ENCODE peak calls at places on chromosomes 5 and 9, in ten cellular contexts. E is H1, H is thoracic aorta, W is aorta, J is DND-41, R is tibial nerve, B is upper lobe of right lung, P is pancreas, M is A549, C is stomach. A is an unnamed sample. For H3K4me1, the result is how much of the 10 kb centered on the place peaks cover.

GRCh38 chr9:14433841-14434511 is 120.0 kb upstream of the NFIB start:
- DNase-seq in E (no peak), H (no peak), W (no peak), J (no peak), R (no peak), B (no peak), P (no peak), M (peak), C (no peak), A (no peak)

GRCh38 chr9:110123364-110124095 is 84.4 kb downstream of the C9orf152 start:
- DNase-seq in E (no peak), H (no peak), W (no peak), J (no peak), R (no peak), B (no peak), P (no peak), M (no peak), C (no peak), A (no peak)

GRCh38 chr9:109889456-109889855 is 109.5 kb downstream of the PALM2AKAP2 start:
- DNase-seq in E (no peak), H (no peak), W (no peak), J (no peak), R (no peak), B (no peak), P (no peak), M (no peak), C (no peak), A (no peak)

GRCh38 chr5:176916337-176916736 is 17.2 kb upstream of the HK3 start:
- DNase-seq in E (no peak), H (no peak), W (no peak), J (no peak), R (no peak), B (no peak), P (no peak), M (no peak), C (no peak), A (no peak)

GRCh38 chr9:82810902-82811301 is 252.0 kb downstream of the RASEF start:
- DNase-seq in E (no peak), H (no peak), W (no peak), J (no peak), R (no peak), B (no peak), P (no peak), M (no peak), C (no peak), A (no peak)

GRCh38 chr9:120768870-120769269 is 24.3 kb downstream of the FBXW2 start:
- DNase-seq in E (no peak), H (no peak), W (no peak), J (no peak), R (no peak), B (no peak), P (no peak), M (no peak), C (no peak), A (no peak)

GRCh38 chr5:26700759-26701384 is 337.5 kb downstream of the CDH9 start:
- DNase-seq in E (peak), H (no peak), W (no peak), J (peak), R (no peak), B (no peak), P (no peak), M (peak), C (no peak), A (no peak)

GRCh38 chr9:33687779-33688178 is 107.6 kb upstream of the PRSS3 start:
- DNase-seq in E (no peak), H (no peak), W (no peak), J (no peak), R (no peak), B (no peak), P (no peak), M (no peak), C (no peak), A (no peak)

GRCh38 chr5:2240118-2240904 is 357.6 kb upstream of the IRX4 start:
- DNase-seq in E (no peak), H (no peak), W (no peak), J (no peak), R (no peak), B (no peak), P (no peak), M (no peak), C (no peak), A (no peak)

GRCh38 chr9:4420351-4420750 is 69.9 kb upstream of the SLC1A1 start:
- DNase-seq in E (no peak), H (no peak), W (no peak), J (no peak), R (no peak), B (no peak), P (no peak), M (no peak), C (no peak), A (no peak)

GRCh38 chr5:86806206-86806605 is 188.5 kb downstream of the COX7C start:
- DNase-seq in E (no peak), H (no peak), W (no peak), J (no peak), R (no peak), B (no peak), P (no peak), M (no peak), C (no peak), A (no peak)

GRCh38 chr9:135962696-135963307 is 1.6 kb upstream of the UBAC1 start:
- DNase-seq in E (no peak), H (no peak), W (no peak), J (no peak), R (no peak), B (no peak), P (no peak), M (no peak), C (no peak), A (no peak)

GRCh38 chr5:111224561-111224989 is 391 bp downstream of the CAMK4 start:
- DNase-seq in E (no peak), H (no peak), W (no peak), J (peak), R (no peak), B (peak), P (no peak), M (no peak), C (no peak), A (no peak)

GRCh38 chr5:102986074-102986473 is 133.9 kb downstream of the GIN1 start:
- DNase-seq in E (no peak), H (no peak), W (no peak), J (no peak), R (no peak), B (no peak), P (no peak), M (no peak), C (no peak), A (no peak)

GRCh38 chr9:110975969-110976368 is 62.3 kb downstream of the LPAR1 start:
- DNase-seq in E (no peak), H (no peak), W (no peak), J (no peak), R (no peak), B (no peak), P (no peak), M (no peak), C (no peak), A (no peak)

GRCh38 chr5:6731465-6732237 is 18.4 kb downstream of the TENT4A start:
- DNase-seq in E (no peak), H (no peak), W (no peak), J (no peak), R (no peak), B (peak), P (peak), M (no peak), C (no peak), A (no peak)

GRCh38 chr5:35233121-35233520 is 2.8 kb upstream of the PRLR start:
- DNase-seq in E (no peak), H (no peak), W (no peak), J (no peak), R (no peak), B (no peak), P (no peak), M (no peak), C (no peak), A (no peak)

GRCh38 chr5:96745844-96746531 is 61.8 kb downstream of the ERAP1 start:
- DNase-seq in E (no peak), H (no peak), W (no peak), J (no peak), R (no peak), B (no peak), P (no peak), M (no peak), C (no peak), A (no peak)

GRCh38 chr5:135092476-135092875 is 58.4 kb upstream of the PITX1 start:
- DNase-seq in E (no peak), H (no peak), W (no peak), J (no peak), R (no peak), B (peak), P (peak), M (no peak), C (no peak), A (no peak)

GRCh38 chr5:132103380-132103951 is 29.9 kb downstream of the CSF2 start:
- DNase-seq in E (no peak), H (peak), W (peak), J (peak), R (peak), B (peak), P (peak), M (peak), C (peak), A (peak)

GRCh38 chr5:175857986-175858385 is 13.4 kb upstream of the CPLX2 start:
- DNase-seq in E (no peak), H (no peak), W (no peak), J (no peak), R (no peak), B (no peak), P (no peak), M (no peak), C (no peak), A (no peak)

GRCh38 chr9:86128235-86128822 is 29.0 kb upstream of the GOLM1 start:
- DNase-seq in E (no peak), H (no peak), W (no peak), J (no peak), R (no peak), B (no peak), P (no peak), M (no peak), C (no peak), A (no peak)

GRCh38 chr9:86122309-86122708 is 23.0 kb upstream of the GOLM1 start:
- DNase-seq in E (no peak), H (no peak), W (no peak), J (no peak), R (no peak), B (no peak), P (no peak), M (peak), C (no peak), A (no peak)

GRCh38 chr9:86126998-86127972 is 27.9 kb upstream of the GOLM1 start:
- DNase-seq in E (peak), H (no peak), W (peak), J (no peak), R (peak), B (peak), P (peak), M (peak), C (peak), A (peak)
- H3K27ac ChIP-seq in E (peak), H (no peak), W (no peak), J (no peak), R (no peak), B (peak), P (peak), M (peak), C (peak), A (no peak)

GRCh38 chr9:121958530-121958929 is 134.6 kb downstream of the TTLL11 start:
- DNase-seq in E (no peak), H (no peak), W (no peak), J (no peak), R (no peak), B (no peak), P (no peak), M (no peak), C (no peak), A (no peak)

GRCh38 chr9:121954477-121955175 is 138.5 kb downstream of the TTLL11 start:
- DNase-seq in E (no peak), H (no peak), W (peak), J (peak), R (peak), B (no peak), P (no peak), M (no peak), C (no peak), A (peak)

GRCh38 chr9:121960665-121961064 is 132.4 kb downstream of the TTLL11 start:
- DNase-seq in E (no peak), H (no peak), W (no peak), J (no peak), R (no peak), B (no peak), P (no peak), M (no peak), C (no peak), A (no peak)

GRCh38 chr9:121955649-121956048 is 137.5 kb downstream of the TTLL11 start:
- DNase-seq in E (no peak), H (no peak), W (no peak), J (no peak), R (no peak), B (no peak), P (no peak), M (no peak), C (no peak), A (no peak)

GRCh38 chr9:121956808-121957207 is 136.3 kb downstream of the TTLL11 start:
- DNase-seq in E (no peak), H (no peak), W (no peak), J (no peak), R (no peak), B (no peak), P (no peak), M (no peak), C (no peak), A (no peak)
- H3K4me1 ChIP-seq in E (under half), H (under half), W (under half), J (under half), R (under half), B (under half), P (under half), M (under half), C (under half), A (under half)

DNA sequence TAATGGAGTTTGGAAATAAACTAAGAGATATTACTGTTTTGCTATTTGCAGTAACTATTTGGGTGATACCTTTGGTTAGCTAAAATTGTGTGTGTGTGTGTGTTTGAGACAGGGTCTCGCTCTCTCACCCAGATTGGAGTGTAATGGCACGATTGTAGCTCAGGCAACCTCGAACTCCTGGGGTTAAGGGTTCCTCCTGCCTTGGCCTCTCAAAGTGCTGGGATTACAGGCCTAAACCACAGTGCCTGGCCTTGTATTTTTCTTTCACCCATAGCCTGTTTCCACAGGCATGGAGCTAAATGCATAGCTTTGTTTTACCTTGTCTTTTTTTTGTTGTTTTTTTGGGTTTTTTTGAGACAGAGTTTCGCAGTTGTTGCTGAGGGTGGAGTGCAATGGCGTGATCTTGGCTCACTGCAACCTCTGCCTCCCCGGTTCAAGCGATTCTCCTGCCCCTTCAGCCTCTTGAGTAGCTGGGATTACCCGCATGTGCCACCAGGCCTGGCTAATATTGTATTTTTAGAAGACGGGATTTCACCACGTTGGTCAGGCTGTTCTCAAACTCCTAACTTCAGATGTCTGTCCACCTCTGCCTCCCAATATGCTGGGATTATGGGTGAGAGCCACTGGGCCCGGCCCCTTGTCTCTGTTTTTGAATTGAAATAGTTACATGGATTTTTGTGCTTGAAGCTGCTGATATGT is 5.6 kb downstream of the GPBP1 start:
- DNase-seq in E (no peak), H (no peak), W (no peak), J (no peak), R (no peak), B (no peak), P (no peak), M (no peak), C (no peak), A (no peak)
- H3K4me3 ChIP-seq in E (peak), H (peak), W (peak), J (peak), R (peak), B (peak), P (peak), M (no peak), C (peak), A (peak)

GRCh38 chr5:151254533-151254932 is 1.5 kb downstream of the GM2A start:
- DNase-seq in E (no peak), H (no peak), W (no peak), J (no peak), R (no peak), B (no peak), P (no peak), M (no peak), C (no peak), A (no peak)
- H3K27ac ChIP-seq in E (no peak), H (no peak), W (no peak), J (no peak), R (no peak), B (no peak), P (no peak), M (no peak), C (no peak), A (no peak)

GRCh38 chr5:4572297-4572696 is 567.8 kb upstream of the ADAMTS16 start:
- DNase-seq in E (no peak), H (no peak), W (no peak), J (no peak), R (no peak), B (no peak), P (no peak), M (no peak), C (no peak), A (no peak)

GRCh38 chr5:4572713-4573112 is 567.4 kb upstream of the ADAMTS16 start:
- DNase-seq in E (no peak), H (no peak), W (no peak), J (no peak), R (no peak), B (no peak), P (no peak), M (no peak), C (no peak), A (no peak)

GRCh38 chr5:4576161-4576748 is 563.9 kb upstream of the ADAMTS16 start:
- DNase-seq in E (no peak), H (no peak), W (no peak), J (peak), R (no peak), B (no peak), P (no peak), M (no peak), C (no peak), A (no peak)

GRCh38 chr5:4579679-4580078 is 560.5 kb upstream of the ADAMTS16 start:
- DNase-seq in E (no peak), H (no peak), W (no peak), J (no peak), R (no peak), B (no peak), P (no peak), M (no peak), C (no peak), A (no peak)

GRCh38 chr5:4575608-4576007 is 564.5 kb upstream of the ADAMTS16 start:
- DNase-seq in E (no peak), H (no peak), W (no peak), J (peak), R (no peak), B (no peak), P (no peak), M (no peak), C (no peak), A (no peak)
- H3K4me1 ChIP-seq in E (under half), H (under half), W (under half), J (under half), R (under half), B (under half), P (under half), M (under half), C (under half), A (under half)

DNA sequence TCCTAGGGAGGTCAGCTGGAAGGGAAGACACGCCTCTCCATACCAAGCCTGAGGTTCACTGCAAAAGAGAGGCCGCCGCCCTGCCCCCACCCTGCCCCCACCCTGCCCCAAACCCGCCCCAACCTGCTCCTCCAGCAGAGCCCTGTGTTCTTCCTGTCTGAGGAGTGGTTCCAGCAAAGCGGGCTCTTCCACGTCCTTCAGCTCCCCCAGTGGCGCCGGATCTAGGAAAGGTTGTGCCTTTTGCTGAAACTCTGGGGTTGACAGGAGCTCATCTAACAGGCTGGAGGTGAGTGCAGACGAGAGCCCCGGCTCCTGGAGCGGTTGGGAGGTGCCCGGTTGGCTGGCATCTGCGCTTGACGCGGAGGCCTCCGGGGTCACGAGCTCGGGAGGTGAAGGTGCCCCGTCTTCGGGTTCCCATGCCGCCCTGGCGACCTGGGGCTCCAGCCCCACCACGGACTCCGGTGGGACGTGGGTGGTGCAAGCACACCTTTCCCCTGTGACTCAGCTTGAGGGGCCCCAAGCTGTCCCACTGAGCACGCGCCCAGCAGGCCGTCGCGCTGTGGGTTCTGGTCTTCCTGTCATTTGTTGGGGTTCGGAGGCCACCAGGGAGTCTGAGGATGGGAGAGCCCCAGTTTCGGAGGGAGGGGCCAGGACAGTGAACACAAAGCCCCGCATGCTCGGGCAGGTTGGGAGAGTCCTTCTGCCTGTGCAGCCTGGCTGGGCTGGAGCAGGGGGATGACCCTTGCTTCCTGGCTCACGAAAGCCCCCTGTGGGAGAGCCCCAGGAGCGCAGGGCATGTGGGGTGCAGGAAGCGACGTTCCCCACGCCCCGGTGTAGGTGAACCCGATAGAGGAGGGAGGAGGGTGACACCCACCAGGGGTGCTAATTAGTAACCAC is 1467.1 kb downstream of the FOXD4L5 start:
- DNase-seq in E (peak), H (no peak), W (peak), J (no peak), R (no peak), B (peak), P (peak), M (no peak), C (peak), A (peak)
- H3K4me3 ChIP-seq in E (peak), H (peak), W (no peak), J (no peak), R (peak), B (peak), P (no peak), M (peak), C (no peak), A (no peak)

DNA sequence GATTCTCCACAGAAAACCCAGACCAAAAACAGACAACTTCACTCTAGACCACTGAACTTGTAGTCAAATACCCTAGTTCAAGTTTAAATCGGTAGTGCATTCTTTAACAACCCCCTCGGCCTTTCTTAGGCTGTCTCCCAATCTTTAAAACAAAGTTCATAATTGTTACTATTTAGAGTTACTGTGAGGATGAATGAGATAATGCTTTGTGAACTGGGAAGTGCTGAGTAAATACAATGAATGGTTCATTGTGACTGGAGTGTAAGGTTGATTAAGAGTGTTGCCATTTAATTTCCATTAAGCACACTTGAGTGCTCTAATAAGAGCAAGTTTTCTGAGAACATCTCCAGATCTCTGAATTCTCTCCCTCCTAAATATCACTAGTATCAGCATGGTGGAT is 228.8 kb upstream of the PIK3R1 start:
- DNase-seq in E (no peak), H (no peak), W (no peak), J (no peak), R (no peak), B (no peak), P (no peak), M (no peak), C (no peak), A (no peak)
- H3K27ac ChIP-seq in E (no peak), H (no peak), W (no peak), J (no peak), R (peak), B (no peak), P (no peak), M (no peak), C (no peak), A (no peak)

GRCh38 chr9:87556039-87556438 is 58.4 kb downstream of the DAPK1 start:
- DNase-seq in E (no peak), H (no peak), W (no peak), J (no peak), R (no peak), B (no peak), P (no peak), M (no peak), C (no peak), A (no peak)
- H3K4me1 ChIP-seq in E (under half), H (under half), W (under half), J (under half), R (under half), B (under half), P (under half), M (under half), C (under half), A (under half)

A was measured in tibial artery.